ENCODE peak calls at places on chromosomes 16 and 17, in four cellular contexts. M is body of pancreas, O is tibial nerve, X is H1. K is an unnamed sample.

GRCh38 chr16:30112197-30113030 is 923 bp downstream of the GDPD3 start:
- DNase-seq in M (peak), O (no peak), X (peak), K (no peak)

GRCh38 chr17:76296186-76296585 is 11.9 kb downstream of the QRICH2 start:
- DNase-seq in M (no peak), O (no peak), X (no peak), K (no peak)

GRCh38 chr16:21598676-21599157 is 660 bp upstream of the METTL9 start:
- DNase-seq in M (no peak), O (peak), X (no peak), K (no peak)

GRCh38 chr16:4244881-4245280 is 3.0 kb upstream of the SRL start:
- DNase-seq in M (no peak), O (no peak), X (no peak), K (no peak)

GRCh38 chr17:31803494-31804213 is 55.4 kb downstream of the COPRS start:
- DNase-seq in M (no peak), O (no peak), X (no peak), K (no peak)

GRCh38 chr16:72942021-72942420 is 105.9 kb downstream of the ZFHX3 start:
- DNase-seq in M (no peak), O (no peak), X (no peak), K (no peak)

GRCh38 chr16:24508614-24509013 is 30.8 kb upstream of the RBBP6 start:
- DNase-seq in M (no peak), O (no peak), X (no peak), K (no peak)

GRCh38 chr17:5283531-5284315 is 1.6 kb downstream of the RABEP1 start:
- DNase-seq in M (no peak), O (no peak), X (no peak), K (no peak)

GRCh38 chr17:83194761-83195329 is 115.4 kb downstream of the METRNL start:
- DNase-seq in M (peak), O (peak), X (no peak), K (no peak)

GRCh38 chr16:53891409-53892139 is 187.6 kb downstream of the FTO start:
- DNase-seq in M (no peak), O (no peak), X (no peak), K (no peak)

GRCh38 chr17:35163886-35164285 is 16.3 kb downstream of the UNC45B start:
- DNase-seq in M (no peak), O (no peak), X (no peak), K (no peak)

GRCh38 chr17:20234266-20234665 is 225.1 kb downstream of the SPECC1 start:
- DNase-seq in M (no peak), O (no peak), X (no peak), K (no peak)

GRCh38 chr17:4892499-4893221 is 6.7 kb upstream of the C17orf107 start:
- DNase-seq in M (no peak), O (no peak), X (no peak), K (no peak)

GRCh38 chr17:17052462-17053221 is 10.4 kb downstream of the MPRIP start:
- DNase-seq in M (no peak), O (no peak), X (no peak), K (no peak)
- H3K27ac ChIP-seq in M (peak), O (peak), X (no peak), K (no peak)

DNA sequence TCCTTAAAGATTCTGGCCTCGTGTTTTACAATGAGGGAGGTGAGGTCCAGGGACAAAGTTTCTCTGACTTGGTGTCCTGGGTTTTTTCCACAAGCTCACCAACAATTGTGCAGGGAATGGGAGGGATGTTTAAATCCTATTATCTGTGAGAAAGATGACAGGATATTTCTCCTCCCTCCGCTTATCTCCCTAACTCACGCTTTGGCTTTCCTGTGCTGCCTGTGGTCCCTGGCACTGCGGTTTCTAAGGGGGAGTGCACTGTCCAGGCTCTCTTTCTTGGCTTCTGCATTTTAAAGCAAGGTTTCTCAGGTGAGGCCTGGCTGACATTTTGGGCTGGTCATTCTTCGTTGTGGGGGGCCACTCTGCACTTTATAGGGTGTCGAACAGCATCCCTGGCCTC is 16.4 kb downstream of the GGA3 start:
- DNase-seq in M (no peak), O (no peak), X (no peak), K (no peak)
- H3K4me3 ChIP-seq in M (no peak), O (no peak), X (no peak), K (no peak)

GRCh38 chr17:65054602-65055001 is 1.9 kb downstream of the GNA13 start:
- DNase-seq in M (no peak), O (no peak), X (no peak), K (no peak)
- H3K27ac ChIP-seq in M (no peak), O (peak), X (no peak), K (no peak)

DNA sequence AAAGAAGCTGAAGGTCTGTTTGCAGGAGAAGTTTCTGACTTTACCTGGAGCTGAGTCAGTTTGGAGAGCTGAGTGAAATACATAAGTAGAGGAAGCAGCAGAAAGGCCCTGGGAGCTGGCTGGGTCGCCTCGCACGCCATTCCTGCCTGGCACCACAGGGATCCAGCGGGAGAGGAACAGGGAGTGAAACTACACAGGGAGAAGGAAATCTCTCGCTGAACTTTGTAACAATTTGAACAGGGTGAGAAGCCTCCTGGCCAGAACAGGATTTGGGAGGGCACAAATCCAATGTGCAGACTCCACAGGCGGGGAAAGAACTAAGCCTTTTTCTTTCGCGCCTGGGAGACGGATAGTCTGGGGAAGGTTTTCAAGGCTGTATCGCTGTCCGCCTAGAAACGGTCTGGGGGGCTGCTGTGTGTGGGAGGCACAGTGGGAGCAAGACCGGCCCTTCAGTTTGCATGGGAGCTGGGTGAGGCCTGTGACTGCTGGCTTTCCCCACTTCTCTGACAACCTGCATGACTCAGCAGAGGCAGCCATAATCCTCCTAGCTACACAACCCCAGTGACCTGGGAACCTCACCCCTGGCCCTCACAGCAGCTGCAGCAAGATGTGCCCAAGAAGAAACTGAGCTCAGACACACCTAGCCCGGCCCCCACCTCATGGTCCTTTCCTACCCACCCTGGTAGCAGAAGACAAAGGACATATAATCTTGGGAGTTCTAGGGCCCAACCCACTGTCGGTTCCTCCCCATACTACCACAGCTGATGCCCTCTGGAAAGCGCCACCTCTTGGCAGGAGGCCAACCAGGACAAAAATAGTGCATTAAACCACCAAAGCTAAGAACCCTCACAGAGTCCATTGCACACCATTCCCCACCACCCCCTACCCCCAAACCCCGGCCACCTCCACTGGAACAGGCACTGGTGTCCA is 778.6 kb downstream of the KCNJ2 start:
- DNase-seq in M (no peak), O (no peak), X (no peak), K (no peak)
- H3K4me3 ChIP-seq in M (no peak), O (no peak), X (no peak), K (no peak)

DNA sequence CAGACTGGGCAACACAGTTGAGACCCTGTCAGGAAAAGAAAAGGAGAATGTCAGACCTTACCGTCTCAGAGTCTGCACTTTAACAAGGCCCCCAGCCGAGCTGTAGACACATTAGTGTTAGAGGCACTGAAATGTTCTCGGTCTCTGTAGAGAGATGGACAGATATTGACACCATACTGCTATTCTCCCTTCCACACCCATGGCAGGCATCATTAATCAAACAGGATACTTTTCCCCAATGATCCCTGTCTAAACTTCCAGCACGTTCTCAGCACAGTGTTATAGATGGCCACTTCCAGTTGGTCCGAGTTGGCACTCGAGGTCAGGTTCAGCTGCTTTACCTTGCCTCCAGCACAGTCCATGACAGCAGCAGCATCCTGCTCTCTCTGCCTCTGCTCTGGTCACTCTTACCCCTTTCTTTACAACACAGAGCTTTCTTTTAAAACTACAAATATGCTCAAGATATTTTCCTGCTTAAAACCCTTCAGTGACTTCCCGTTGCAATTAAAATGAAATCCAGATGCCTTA is 251.6 kb downstream of the SNX29 start:
- DNase-seq in M (no peak), O (no peak), X (no peak), K (no peak)
- H3K27ac ChIP-seq in M (no peak), O (no peak), X (no peak), K (no peak)

DNA sequence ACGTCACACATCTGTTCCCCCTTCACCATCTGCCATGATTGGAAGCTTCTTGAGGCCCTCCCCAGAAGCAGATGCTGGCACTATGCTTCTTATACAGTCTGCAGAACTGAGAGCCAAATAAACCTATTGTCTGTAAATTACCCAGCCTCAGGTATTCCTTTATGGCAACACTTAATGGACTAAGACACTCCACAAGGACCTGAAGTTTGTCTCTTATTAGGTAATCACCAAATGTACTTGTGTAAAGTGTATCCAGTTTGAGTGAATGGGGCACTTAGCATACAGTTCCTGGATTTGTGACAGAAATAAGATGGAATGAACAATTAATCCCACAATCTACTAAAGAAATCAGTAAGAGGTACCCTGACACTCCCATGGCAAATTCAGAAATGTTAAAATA is 105.3 kb downstream of the SLC39A11 start:
- DNase-seq in M (no peak), O (no peak), X (no peak), K (no peak)
- H3K4me3 ChIP-seq in M (no peak), O (no peak), X (no peak), K (no peak)

GRCh38 chr16:88857728-88858339 is 907 bp downstream of the TRAPPC2L start:
- DNase-seq in M (peak), O (peak), X (peak), K (no peak)
- H3K27ac ChIP-seq in M (peak), O (peak), X (no peak), K (no peak)